ENCODE peak calls at places on chromosomes 6 and 20, in five cellular contexts. One of them, this sample, is unnamed.

GRCh38 chr6:170296746-170297576 is 6.1 kb upstream of the DLL1 start:
- DNase-seq in H9: no peak
- DNase-seq in mesenchymal stem cell: no peak
- DNase-seq in neuronal stem cell: peak; percentile 74
- DNase-seq in mesendoderm: no peak
- DNase-seq in this sample: no peak

GRCh38 chr6:36743032-36743431 is 45.4 kb downstream of the RAB44 start:
- DNase-seq in mesendoderm: no peak
- DNase-seq in mesenchymal stem cell: no peak
- DNase-seq in neuronal stem cell: no peak
- DNase-seq in H9: no peak
- DNase-seq in this sample: no peak

GRCh38 chr6:136526196-136526930 is 23.9 kb downstream of the MAP7 start:
- DNase-seq in mesendoderm: peak; percentile 92
- DNase-seq in mesenchymal stem cell: peak; percentile 60
- DNase-seq in neuronal stem cell: peak; percentile 46
- DNase-seq in H9: peak; percentile 84
- DNase-seq in this sample: peak; percentile 63

GRCh38 chr6:169044376-169045230 is 209.0 kb downstream of the THBS2 start:
- DNase-seq in mesendoderm: no peak
- DNase-seq in H9: no peak
- DNase-seq in mesenchymal stem cell: no peak
- DNase-seq in neuronal stem cell: no peak
- DNase-seq in this sample: no peak

GRCh38 chr20:44291754-44292153 is 19.2 kb downstream of the FITM2 start:
- DNase-seq in H9: no peak
- DNase-seq in mesenchymal stem cell: no peak
- DNase-seq in neuronal stem cell: no peak
- DNase-seq in mesendoderm: peak; percentile 19
- DNase-seq in this sample: no peak

GRCh38 chr6:152170702-152171667 is 363.5 kb downstream of the ESR1 start:
- DNase-seq in H9: no peak
- DNase-seq in mesendoderm: peak; percentile 18
- DNase-seq in mesenchymal stem cell: peak; percentile 13
- DNase-seq in neuronal stem cell: no peak
- DNase-seq in this sample: peak; percentile 75

GRCh38 chr6:118889163-118889562 is 4.8 kb upstream of the ASF1A start:
- DNase-seq in mesendoderm: no peak
- DNase-seq in H9: no peak
- DNase-seq in mesenchymal stem cell: no peak
- DNase-seq in neuronal stem cell: no peak
- DNase-seq in this sample: no peak

GRCh38 chr20:63756648-63756991 is 17.0 kb downstream of the SLC2A4RG start:
- DNase-seq in mesendoderm: no peak
- DNase-seq in neuronal stem cell: no peak
- DNase-seq in H9: no peak
- DNase-seq in mesenchymal stem cell: no peak
- DNase-seq in this sample: no peak

GRCh38 chr6:67825201-67825895 is 809.7 kb upstream of the ADGRB3 start:
- DNase-seq in H9: no peak
- DNase-seq in neuronal stem cell: no peak
- DNase-seq in mesenchymal stem cell: no peak
- DNase-seq in mesendoderm: no peak
- DNase-seq in this sample: no peak

GRCh38 chr6:134373282-134373922 is 55.5 kb upstream of the SGK1 start:
- DNase-seq in neuronal stem cell: no peak
- DNase-seq in H9: no peak
- DNase-seq in mesendoderm: no peak
- DNase-seq in mesenchymal stem cell: peak; percentile 94
- DNase-seq in this sample: peak; percentile 93

GRCh38 chr6:44311304-44311703 is 1.8 kb downstream of the AARS2 start:
- DNase-seq in H9: no peak
- DNase-seq in neuronal stem cell: no peak
- DNase-seq in mesenchymal stem cell: no peak
- DNase-seq in mesendoderm: no peak
- DNase-seq in this sample: no peak

GRCh38 chr6:2589171-2589661 is 161.5 kb downstream of the MYLK4 start:
- DNase-seq in neuronal stem cell: no peak
- DNase-seq in mesendoderm: peak; percentile 79
- DNase-seq in H9: no peak
- DNase-seq in mesenchymal stem cell: no peak
- DNase-seq in this sample: no peak

GRCh38 chr6:105601541-105602174 is 198.8 kb upstream of the PREP start:
- DNase-seq in H9: no peak
- DNase-seq in neuronal stem cell: no peak
- DNase-seq in mesendoderm: peak; percentile 35
- DNase-seq in mesenchymal stem cell: peak; percentile 98
- DNase-seq in this sample: peak; percentile 100

GRCh38 chr6:148793721-148794120 is 46.9 kb downstream of the UST start:
- DNase-seq in H9: no peak
- DNase-seq in mesendoderm: no peak
- DNase-seq in neuronal stem cell: no peak
- DNase-seq in mesenchymal stem cell: no peak
- DNase-seq in this sample: peak; percentile 11

GRCh38 chr6:154509421-154510143 is 903 bp downstream of the CNKSR3 start:
- DNase-seq in mesendoderm: peak; percentile 48
- DNase-seq in mesenchymal stem cell: peak; percentile 56
- DNase-seq in H9: peak; percentile 47
- DNase-seq in neuronal stem cell: peak; percentile 21
- DNase-seq in this sample: no peak

GRCh38 chr6:44381739-44382138 is 5.8 kb upstream of the CDC5L start:
- DNase-seq in mesenchymal stem cell: no peak
- DNase-seq in neuronal stem cell: no peak
- DNase-seq in mesendoderm: no peak
- DNase-seq in H9: no peak
- DNase-seq in this sample: no peak

GRCh38 chr6:101294051-101294638 is 99.4 kb upstream of the GRIK2 start:
- DNase-seq in mesendoderm: no peak
- DNase-seq in neuronal stem cell: no peak
- DNase-seq in mesenchymal stem cell: no peak
- DNase-seq in H9: no peak
- DNase-seq in this sample: no peak

GRCh38 chr6:119276211-119276610 is 73.3 kb downstream of the MAN1A1 start:
- DNase-seq in H9: no peak
- DNase-seq in mesendoderm: no peak
- DNase-seq in neuronal stem cell: no peak
- DNase-seq in mesenchymal stem cell: no peak
- DNase-seq in this sample: no peak

GRCh38 chr20:63058696-63059335 is 52.1 kb upstream of the BHLHE23 start:
- DNase-seq in neuronal stem cell: no peak
- DNase-seq in mesendoderm: peak; percentile 27
- DNase-seq in mesenchymal stem cell: no peak
- DNase-seq in H9: peak; percentile 25
- DNase-seq in this sample: no peak

GRCh38 chr6:132716238-132716637 is 2.4 kb upstream of the VNN1 start:
- DNase-seq in mesenchymal stem cell: no peak
- DNase-seq in H9: no peak
- DNase-seq in mesendoderm: no peak
- DNase-seq in neuronal stem cell: no peak
- DNase-seq in this sample: no peak

GRCh38 chr20:46954490-46955038 is 59.9 kb downstream of the EYA2 start:
- DNase-seq in mesenchymal stem cell: peak; percentile 82
- DNase-seq in H9: no peak
- DNase-seq in mesendoderm: no peak
- DNase-seq in neuronal stem cell: no peak
- DNase-seq in this sample: peak; percentile 99

GRCh38 chr6:106731144-106731842 is 101.9 kb downstream of the QRSL1 start:
- DNase-seq in neuronal stem cell: no peak
- DNase-seq in mesenchymal stem cell: no peak
- DNase-seq in mesendoderm: no peak
- DNase-seq in H9: no peak
- DNase-seq in this sample: no peak

GRCh38 chr20:1822564-1823420 is 72.4 kb upstream of the SIRPA start:
- DNase-seq in mesenchymal stem cell: peak; percentile 77
- DNase-seq in mesendoderm: no peak
- DNase-seq in neuronal stem cell: no peak
- DNase-seq in H9: no peak
- DNase-seq in this sample: peak; percentile 70

GRCh38 chr6:150177260-150178246 is 34.7 kb downstream of the PPP1R14C start:
- DNase-seq in neuronal stem cell: no peak
- DNase-seq in mesenchymal stem cell: peak; percentile 78
- DNase-seq in H9: no peak
- DNase-seq in mesendoderm: peak; percentile 66
- DNase-seq in this sample: peak; percentile 9

GRCh38 chr20:56974499-56975250 is 291.8 kb downstream of the BMP7 start:
- DNase-seq in H9: peak; percentile 77
- DNase-seq in mesendoderm: peak; percentile 82
- DNase-seq in neuronal stem cell: peak; percentile 81
- DNase-seq in mesenchymal stem cell: peak; percentile 64
- DNase-seq in this sample: peak; percentile 37

GRCh38 chr6:17816921-17817611 is 110.3 kb upstream of the NUP153 start:
- DNase-seq in neuronal stem cell: no peak
- DNase-seq in mesenchymal stem cell: peak; percentile 39
- DNase-seq in mesendoderm: peak; percentile 18
- DNase-seq in H9: no peak
- DNase-seq in this sample: peak; percentile 75

GRCh38 chr6:22231616-22232015 is 65.2 kb downstream of the PRL start:
- DNase-seq in mesendoderm: no peak
- DNase-seq in mesenchymal stem cell: no peak
- DNase-seq in H9: no peak
- DNase-seq in neuronal stem cell: no peak
- DNase-seq in this sample: peak; percentile 11

GRCh38 chr6:28522594-28523557 is 2.8 kb upstream of the GPX5 start:
- DNase-seq in H9: no peak
- DNase-seq in mesenchymal stem cell: no peak
- DNase-seq in mesendoderm: peak; percentile 74
- DNase-seq in neuronal stem cell: no peak
- DNase-seq in this sample: no peak

GRCh38 chr6:16146527-16146955 is 17.7 kb downstream of the MYLIP start:
- DNase-seq in neuronal stem cell: no peak
- DNase-seq in mesendoderm: no peak
- DNase-seq in mesenchymal stem cell: no peak
- DNase-seq in H9: no peak
- DNase-seq in this sample: no peak

GRCh38 chr20:44993343-44993742 is 27.0 kb downstream of the STK4 start:
- DNase-seq in H9: no peak
- DNase-seq in neuronal stem cell: no peak
- DNase-seq in mesendoderm: peak; percentile 43
- DNase-seq in mesenchymal stem cell: peak; percentile 7
- DNase-seq in this sample: peak; percentile 12

GRCh38 chr6:65416640-65417039 is 290.4 kb downstream of the EYS start:
- DNase-seq in mesenchymal stem cell: no peak
- DNase-seq in H9: no peak
- DNase-seq in mesendoderm: no peak
- DNase-seq in neuronal stem cell: no peak
- DNase-seq in this sample: no peak

GRCh38 chr6:36694616-36695015 is 3.0 kb upstream of the RAB44 start:
- DNase-seq in neuronal stem cell: no peak
- DNase-seq in mesendoderm: no peak
- DNase-seq in mesenchymal stem cell: no peak
- DNase-seq in H9: no peak
- DNase-seq in this sample: no peak

GRCh38 chr6:83252717-83253116 is 59.6 kb downstream of the RWDD2A start:
- DNase-seq in neuronal stem cell: no peak
- DNase-seq in mesendoderm: peak; percentile 59
- DNase-seq in mesenchymal stem cell: peak; percentile 59
- DNase-seq in H9: no peak
- DNase-seq in this sample: peak; percentile 85

GRCh38 chr6:144151010-144151727 is 852 bp downstream of the STX11 start:
- DNase-seq in mesenchymal stem cell: peak; percentile 37
- DNase-seq in mesendoderm: peak; percentile 38
- DNase-seq in neuronal stem cell: no peak
- DNase-seq in H9: no peak
- DNase-seq in this sample: no peak

GRCh38 chr6:14984454-14984853 is 261.4 kb upstream of the JARID2 start:
- DNase-seq in mesenchymal stem cell: peak; percentile 79
- DNase-seq in neuronal stem cell: no peak
- DNase-seq in H9: no peak
- DNase-seq in mesendoderm: no peak
- DNase-seq in this sample: peak; percentile 31

DNA sequence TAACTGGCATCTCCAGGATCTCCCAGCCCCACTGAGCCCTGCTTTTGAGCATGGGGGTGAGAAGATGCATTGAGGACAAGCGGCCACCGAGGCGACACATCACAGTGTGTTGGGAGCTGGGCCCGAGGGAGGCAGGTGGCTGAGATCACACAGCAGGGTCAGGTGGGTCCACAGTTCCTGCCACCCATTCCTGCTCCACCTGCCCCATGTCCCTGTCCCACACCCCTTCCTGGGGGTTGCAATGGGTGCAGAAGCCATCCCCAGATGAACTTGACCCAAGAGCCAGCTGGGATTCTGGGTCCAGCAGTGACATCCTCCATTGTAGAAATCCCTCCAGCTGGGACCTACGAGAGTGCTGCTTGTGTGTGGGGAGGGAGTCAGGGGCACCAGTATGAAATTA is 1.0 kb downstream of the TGM2 start:
- DNase-seq in neuronal stem cell: no peak
- DNase-seq in mesendoderm: no peak
- DNase-seq in mesenchymal stem cell: no peak
- DNase-seq in H9: no peak
- DNase-seq in this sample: no peak
- H2AK5ac ChIP-seq in neuronal stem cell: peak overlapping the region; percentile 69
- H2AK5ac ChIP-seq in mesendoderm: no peak overlapping the region
- H2AK5ac ChIP-seq in mesenchymal stem cell: no peak overlapping the region
- H2AK5ac ChIP-seq in H9: no peak overlapping the region
- H2AK5ac ChIP-seq in this sample: peak overlapping the region; percentile 99

GRCh38 chr20:50395258-50395729 is 114.9 kb upstream of the PTPN1 start:
- DNase-seq in H9: no peak
- DNase-seq in mesendoderm: no peak
- DNase-seq in mesenchymal stem cell: peak; percentile 38
- DNase-seq in neuronal stem cell: no peak
- DNase-seq in this sample: peak; percentile 34
- H3K27ac ChIP-seq in H9: no peak overlapping the region
- H3K27ac ChIP-seq in mesendoderm: no peak overlapping the region
- H3K27ac ChIP-seq in mesenchymal stem cell: no peak overlapping the region
- H3K27ac ChIP-seq in neuronal stem cell: no peak overlapping the region
- H3K27ac ChIP-seq in this sample: no peak overlapping the region

GRCh38 chr6:42746452-42747400 is 823 bp upstream of the TBCC start:
- DNase-seq in mesendoderm: peak; percentile 98
- DNase-seq in H9: peak; percentile 93
- DNase-seq in neuronal stem cell: peak; percentile 84
- DNase-seq in mesenchymal stem cell: peak; percentile 93
- DNase-seq in this sample: peak; percentile 89
- H2AK5ac ChIP-seq in mesendoderm: no peak overlapping the region
- H2AK5ac ChIP-seq in H9: no peak overlapping the region
- H2AK5ac ChIP-seq in neuronal stem cell: peak overlapping the region; percentile 81
- H2AK5ac ChIP-seq in mesenchymal stem cell: peak overlapping the region; percentile 61
- H2AK5ac ChIP-seq in this sample: peak overlapping the region; percentile 84

GRCh38 chr20:33791959-33792597 is 19.1 kb upstream of the CHMP4B start:
- DNase-seq in neuronal stem cell: no peak
- DNase-seq in mesenchymal stem cell: peak; percentile 45
- DNase-seq in mesendoderm: peak; percentile 40
- DNase-seq in H9: peak; percentile 64
- DNase-seq in this sample: peak; percentile 37

GRCh38 chr20:33791540-33791939 is 19.6 kb upstream of the CHMP4B start:
- DNase-seq in mesenchymal stem cell: no peak
- DNase-seq in mesendoderm: no peak
- DNase-seq in neuronal stem cell: no peak
- DNase-seq in H9: no peak
- DNase-seq in this sample: no peak

GRCh38 chr20:33790571-33790970 is 20.6 kb upstream of the CHMP4B start:
- DNase-seq in mesendoderm: no peak
- DNase-seq in mesenchymal stem cell: no peak
- DNase-seq in H9: no peak
- DNase-seq in neuronal stem cell: no peak
- DNase-seq in this sample: no peak

GRCh38 chr20:33791021-33791420 is 20.1 kb upstream of the CHMP4B start:
- DNase-seq in neuronal stem cell: no peak
- DNase-seq in mesendoderm: no peak
- DNase-seq in mesenchymal stem cell: no peak
- DNase-seq in H9: no peak
- DNase-seq in this sample: no peak

GRCh38 chr20:33793011-33793931 is 17.9 kb upstream of the CHMP4B start:
- DNase-seq in mesenchymal stem cell: peak; percentile 65
- DNase-seq in H9: no peak
- DNase-seq in neuronal stem cell: no peak
- DNase-seq in mesendoderm: peak; percentile 39
- DNase-seq in this sample: peak; percentile 24
- H3K27ac ChIP-seq in mesenchymal stem cell: no peak overlapping the region
- H3K27ac ChIP-seq in H9: no peak overlapping the region
- H3K27ac ChIP-seq in neuronal stem cell: no peak overlapping the region
- H3K27ac ChIP-seq in mesendoderm: no peak overlapping the region
- H3K27ac ChIP-seq in this sample: no peak overlapping the region

This sample was measured in IMR-90.